ENCODE peak calls at places on chromosomes 6 and 20, in four cellular contexts. I is SK-N-SH, W is GM23248, B is hepatocyte. U is an unnamed sample.

GRCh38 chr6:35008858-35009257 is 119.8 kb downstream of the ANKS1A start:
- DNase-seq in I (no peak), W (no peak), B (no peak), U (no peak)

GRCh38 chr6:42441059-42441471 is 10.7 kb downstream of the TRERF1 start:
- DNase-seq in I (no peak), W (peak), B (peak), U (no peak)

GRCh38 chr6:19831358-19831757 is 5.8 kb upstream of the ID4 start:
- DNase-seq in I (no peak), W (no peak), B (no peak), U (no peak)

GRCh38 chr6:168468046-168468445 is 27.1 kb downstream of the SMOC2 start:
- DNase-seq in I (no peak), W (no peak), B (no peak), U (no peak)

GRCh38 chr20:59940129-59940955 is at the start of the genes FAM217B and PPP1R3D:
- DNase-seq in I (peak), W (peak), B (peak), U (peak)

GRCh38 chr6:5559651-5560050 is 298.3 kb downstream of the FARS2 start:
- DNase-seq in I (no peak), W (no peak), B (no peak), U (no peak)

GRCh38 chr6:56816393-56816792 is 138.5 kb upstream of the BEND6 start:
- DNase-seq in I (no peak), W (no peak), B (peak), U (no peak)

GRCh38 chr6:47079638-47080037 is 37.5 kb upstream of the ADGRF1 start:
- DNase-seq in I (no peak), W (no peak), B (no peak), U (no peak)

GRCh38 chr6:108113557-108114519 is 39.3 kb upstream of the OSTM1 start:
- DNase-seq in I (peak), W (peak), B (peak), U (peak)
- TF ChIP-seq EZH2phosphoT487 in I (no peak), W (no peak), B (no peak), U (no peak)

GRCh38 chr6:45599053-45599452 is 221.3 kb upstream of the SUPT3H start:
- DNase-seq in I (no peak), W (peak), B (no peak), U (no peak)
- TF ChIP-seq EZH2phosphoT487 in I (no peak), W (no peak), B (no peak), U (no peak)

GRCh38 chr20:35941620-35942019 is 12.7 kb downstream of the SCAND1 start:
- DNase-seq in I (no peak), W (no peak), B (no peak), U (no peak)

GRCh38 chr20:35947489-35947888 is 6.8 kb downstream of the SCAND1 start:
- DNase-seq in I (peak), W (peak), B (peak), U (peak)

GRCh38 chr20:35939264-35939663 is 15.0 kb downstream of the SCAND1 start:
- DNase-seq in I (no peak), W (peak), B (no peak), U (no peak)

GRCh38 chr20:35944189-35944588 is 10.1 kb downstream of the SCAND1 start:
- DNase-seq in I (no peak), W (no peak), B (no peak), U (no peak)

GRCh38 chr20:35942243-35942642 is 12.1 kb downstream of the SCAND1 start:
- DNase-seq in I (no peak), W (no peak), B (no peak), U (no peak)
- TF ChIP-seq EZH2phosphoT487 in I (no peak), W (no peak), B (no peak), U (no peak)

DNA sequence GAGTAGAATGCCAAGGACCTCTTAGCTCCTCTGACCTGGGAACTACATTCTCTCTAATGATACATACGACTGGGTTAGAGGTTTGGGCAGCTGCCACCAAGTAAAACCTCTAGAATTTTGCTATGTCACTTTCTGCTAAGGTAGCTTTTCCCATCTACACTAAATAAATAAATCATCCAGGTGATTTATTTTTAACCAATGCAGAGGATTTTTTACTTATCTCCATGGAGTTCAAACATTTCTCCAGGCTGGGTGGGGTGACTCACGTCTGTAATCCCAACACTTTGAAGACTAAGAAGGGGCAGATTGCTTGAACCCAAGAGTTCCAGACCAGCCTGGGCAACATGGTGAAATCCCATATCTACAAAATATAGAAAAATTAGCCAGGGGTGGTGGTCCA is 27.1 kb downstream of the HNF4A start:
- DNase-seq in I (no peak), W (no peak), B (no peak), U (no peak)
- TF ChIP-seq EZH2phosphoT487 in I (no peak), W (no peak), B (no peak), U (no peak)

GRCh38 chr20:17895641-17896246 is 72.8 kb downstream of the SNX5 start:
- DNase-seq in I (no peak), W (peak), B (no peak), U (no peak)
- TF ChIP-seq EZH2phosphoT487 in I (no peak), W (no peak), B (no peak), U (no peak)

GRCh38 chr6:30806581-30807183 is 62.3 kb upstream of the IER3 start:
- DNase-seq in I (no peak), W (no peak), B (no peak), U (no peak)
- TF ChIP-seq EZH2phosphoT487 in I (no peak), W (no peak), B (no peak), U (no peak)

GRCh38 chr6:44377971-44378370 is 9.5 kb upstream of the CDC5L start:
- DNase-seq in I (no peak), W (no peak), B (no peak), U (no peak)

GRCh38 chr6:44386929-44387345 is 569 bp upstream of the CDC5L start:
- DNase-seq in I (peak), W (peak), B (peak), U (no peak)

GRCh38 chr6:44386364-44386928 is 1.1 kb upstream of the CDC5L start:
- DNase-seq in I (peak), W (no peak), B (peak), U (no peak)

GRCh38 chr6:44377484-44377883 is 10.0 kb upstream of the CDC5L start:
- DNase-seq in I (no peak), W (no peak), B (no peak), U (no peak)

DNA sequence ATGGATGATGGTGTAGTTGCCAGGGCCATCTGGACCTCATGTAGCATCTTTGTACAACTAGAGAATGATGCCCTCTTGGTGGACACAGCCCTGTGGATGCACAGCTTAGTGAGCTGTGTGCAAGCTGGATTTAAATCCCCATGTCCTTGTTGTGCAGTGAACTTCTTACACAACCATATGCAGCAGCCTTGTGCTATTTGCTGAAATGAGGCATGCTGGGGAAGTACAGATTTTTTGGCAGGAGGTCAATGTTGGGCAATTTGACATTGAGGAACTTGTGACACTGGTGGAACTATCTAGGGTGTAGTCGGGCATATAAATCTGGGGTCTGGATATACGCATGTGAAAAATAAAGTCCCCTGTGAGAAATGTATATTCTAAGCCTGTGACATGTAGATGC is 5.8 kb upstream of the CDC5L start:
- DNase-seq in I (no peak), W (no peak), B (no peak), U (no peak)
- TF ChIP-seq EZH2phosphoT487 in I (no peak), W (no peak), B (no peak), U (no peak)

U was measured in MM.1S.